ENCODE peak calls at places on chromosomes 5 and 9, in nine cellular contexts. H is left ventricle myocardium inferior, D is GM06990, M is ovary, L is heart left ventricle, V is body of pancreas, J is mucosa of descending colon, X is mammary epithelial cell, K is PC-3. W is an unnamed sample. For H3K36me3, the result is how much of the 10 kb centered on the place peaks cover.

GRCh38 chr5:173535166-173535975 is 81.1 kb downstream of the BOD1 start:
- DNase-seq in H (no peak), V (no peak), K (no peak), M (no peak), D (no peak), X (no peak), L (no peak), J (no peak), W (no peak)

GRCh38 chr5:108898257-108898656 is 150.6 kb downstream of the FER start:
- DNase-seq in X (no peak), M (no peak), K (no peak), L (no peak), D (no peak), J (no peak), V (no peak), H (no peak), W (no peak)

GRCh38 chr5:134092875-134093274 is 21.6 kb upstream of the TCF7 start:
- DNase-seq in V (no peak), D (no peak), M (no peak), H (no peak), X (peak), L (no peak), K (peak), J (no peak), W (no peak)

GRCh38 chr5:138754699-138755057 is 1.5 kb downstream of the CTNNA1 start:
- DNase-seq in V (peak), K (peak), M (no peak), X (peak), H (no peak), J (peak), D (no peak), L (no peak), W (peak)

GRCh38 chr9:113573303-113573958 is 109.9 kb downstream of the RGS3 start:
- DNase-seq in V (no peak), J (peak), K (no peak), L (peak), H (peak), D (no peak), M (no peak), X (no peak), W (no peak)

GRCh38 chr5:159849437-159850191 is 66.7 kb upstream of the ADRA1B start:
- DNase-seq in L (no peak), J (no peak), X (peak), K (peak), H (no peak), V (no peak), D (no peak), M (no peak), W (peak)

GRCh38 chr9:114446672-114447450 is 58.4 kb downstream of the WHRN start:
- DNase-seq in K (no peak), D (no peak), L (no peak), H (no peak), J (no peak), X (no peak), V (no peak), M (no peak), W (no peak)

GRCh38 chr9:114224247-114224610 is 68.9 kb downstream of the COL27A1 start:
- DNase-seq in M (no peak), H (no peak), D (no peak), V (no peak), J (no peak), X (peak), L (no peak), K (peak), W (peak)

GRCh38 chr5:118139361-118139760 is 849.0 kb downstream of the DTWD2 start:
- DNase-seq in J (no peak), X (no peak), D (no peak), H (no peak), V (no peak), K (no peak), M (no peak), L (no peak), W (no peak)

GRCh38 chr5:1797855-1798254 is 1.8 kb downstream of the MRPL36 start:
- DNase-seq in D (no peak), K (no peak), X (no peak), V (no peak), J (no peak), H (no peak), L (no peak), M (no peak), W (no peak)

GRCh38 chr9:134328841-134329575 is 2.8 kb downstream of the RXRA start:
- DNase-seq in M (peak), X (peak), V (no peak), D (no peak), L (peak), H (peak), J (peak), K (no peak), W (no peak)

GRCh38 chr9:135878528-135879236 is 28.7 kb downstream of the CAMSAP1 start:
- DNase-seq in D (no peak), V (no peak), H (no peak), J (no peak), M (no peak), K (no peak), L (no peak), X (peak), W (no peak)

GRCh38 chr9:114619205-114619758 is 8.2 kb downstream of the TMEM268 start:
- DNase-seq in M (peak), L (no peak), J (no peak), H (no peak), D (peak), V (no peak), X (peak), K (no peak), W (no peak)

GRCh38 chr9:95092321-95093072 is 225.0 kb downstream of the FANCC start:
- DNase-seq in J (no peak), K (peak), H (no peak), V (no peak), D (no peak), M (no peak), X (peak), L (no peak), W (peak)

GRCh38 chr9:116842658-116843057 is 155.6 kb downstream of the TRIM32 start:
- DNase-seq in L (no peak), V (no peak), M (no peak), D (no peak), H (no peak), J (no peak), K (peak), X (peak), W (no peak)

GRCh38 chr5:73312146-73312871 is 136.3 kb downstream of the FOXD1 start:
- DNase-seq in H (no peak), X (no peak), L (no peak), D (no peak), J (no peak), M (no peak), K (no peak), V (no peak), W (peak)

GRCh38 chr9:108412755-108413154 is 443.0 kb downstream of the ACTL7B start:
- DNase-seq in H (no peak), K (peak), X (peak), D (no peak), J (no peak), M (no peak), V (no peak), L (no peak), W (no peak)

GRCh38 chr5:93791520-93791972 is 50.1 kb upstream of the POU5F2 start:
- DNase-seq in H (no peak), L (no peak), X (no peak), K (no peak), J (no peak), D (no peak), V (no peak), M (no peak), W (peak)

GRCh38 chr5:146213210-146213838 is 9.9 kb downstream of the RBM27 start:
- DNase-seq in X (peak), D (no peak), H (no peak), M (no peak), K (no peak), J (no peak), V (no peak), L (no peak), W (peak)

GRCh38 chr9:15211994-15212501 is 95.0 kb downstream of the TTC39B start:
- DNase-seq in H (no peak), M (no peak), L (no peak), J (no peak), K (no peak), X (no peak), D (no peak), V (no peak), W (peak)

GRCh38 chr5:68490401-68490800 is 274.8 kb downstream of the PIK3R1 start:
- DNase-seq in K (no peak), D (no peak), J (no peak), X (no peak), V (no peak), M (no peak), L (no peak), H (no peak), W (no peak)

GRCh38 chr9:137814436-137814835 is 63.1 kb upstream of the CACNA1B start:
- DNase-seq in H (no peak), J (no peak), D (no peak), X (no peak), L (no peak), K (no peak), M (no peak), V (no peak), W (no peak)

GRCh38 chr9:137813651-137814415 is 63.7 kb upstream of the CACNA1B start:
- DNase-seq in K (no peak), H (no peak), J (no peak), D (no peak), M (no peak), L (no peak), X (peak), V (no peak), W (no peak)

GRCh38 chr9:137812356-137813023 is 65.1 kb upstream of the CACNA1B start:
- DNase-seq in X (no peak), H (no peak), L (no peak), V (no peak), M (no peak), K (no peak), J (no peak), D (no peak), W (no peak)

GRCh38 chr9:137814841-137815240 is 62.7 kb upstream of the CACNA1B start:
- DNase-seq in M (no peak), X (no peak), V (no peak), H (no peak), J (no peak), D (no peak), L (no peak), K (no peak), W (no peak)

GRCh38 chr9:137813167-137813566 is 64.4 kb upstream of the CACNA1B start:
- DNase-seq in V (no peak), H (no peak), K (no peak), L (no peak), D (no peak), J (no peak), X (no peak), M (no peak), W (no peak)
- H3K36me3 ChIP-seq in V (under half), H (half or more), K (under half), L (half or more), D (under half), J (under half), X (under half), M (under half), W (under half)

GRCh38 chr5:178732281-178732680 is 1.8 kb upstream of the ZNF354A start:
- DNase-seq in V (no peak), D (no peak), J (no peak), K (no peak), X (no peak), H (no peak), M (no peak), L (no peak), W (no peak)

DNA sequence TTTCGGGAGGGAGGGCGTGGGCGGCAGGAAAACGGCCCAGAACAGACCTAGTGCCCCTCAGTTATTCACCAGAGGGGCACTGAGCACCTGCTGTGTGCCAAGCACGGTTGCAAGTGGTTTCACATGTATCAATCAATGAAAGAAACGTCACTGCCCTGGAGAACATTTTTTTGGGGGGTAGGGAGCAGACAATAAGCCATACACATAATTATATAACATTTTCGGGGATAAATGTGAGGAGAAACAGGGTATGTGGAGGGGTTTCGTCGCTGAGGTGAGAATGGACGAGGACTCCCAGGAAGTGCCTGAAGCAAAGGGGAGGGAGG is 444 bp upstream of the ZNF354A start:
- DNase-seq in H (no peak), X (no peak), V (no peak), D (no peak), J (no peak), M (no peak), K (peak), L (no peak), W (no peak)
- TF ChIP-seq CTCF in H (no peak), X (no peak), V (no peak), D (no peak), J (no peak), M (no peak), K (no peak), L (no peak), W (no peak)

DNA sequence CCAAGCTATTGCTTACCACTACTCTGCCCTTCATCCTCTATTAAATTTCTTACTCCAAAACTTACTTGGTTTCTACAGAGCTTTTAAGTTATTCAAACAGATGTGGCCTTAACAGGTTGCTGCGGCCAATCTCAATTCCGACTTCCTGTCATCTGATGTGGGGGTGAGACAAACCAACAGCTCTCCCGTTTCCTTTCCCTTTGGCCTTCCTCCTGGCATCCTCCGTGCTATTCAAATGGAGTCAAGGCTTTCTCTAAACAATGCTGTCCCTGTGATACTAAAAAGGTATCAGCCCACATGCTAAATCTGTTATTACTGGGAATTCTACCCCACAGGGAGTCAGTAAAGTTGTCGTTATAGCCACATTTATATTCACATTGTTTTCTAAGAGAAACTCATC is 11.8 kb downstream of the RBM18 start:
- DNase-seq in K (no peak), L (no peak), V (no peak), X (no peak), M (no peak), H (no peak), J (no peak), D (no peak), W (no peak)
- H3K36me3 ChIP-seq in K (under half), L (half or more), V (under half), X (under half), M (under half), H (under half), J (under half), D (under half), W (under half)

GRCh38 chr5:99686538-99686937 is 757.7 kb upstream of the CHD1 start:
- DNase-seq in H (no peak), V (no peak), D (no peak), M (no peak), K (no peak), X (no peak), L (no peak), J (no peak), W (no peak)
- TF ChIP-seq CTCF in H (no peak), V (no peak), D (no peak), M (no peak), K (no peak), X (no peak), L (no peak), J (no peak), W (no peak)

W was measured in brain microvascular endothelial cell.